ENCODE peak calls at places on chromosomes 5 and 9, in ten cellular contexts. One of them, this sample, is unnamed. For H3K4me1, the result is how much of the 10 kb centered on the place peaks cover.

GRCh38 chr5:120096413-120096812 is 367.7 kb upstream of the PRR16 start:
- DNase-seq in IMR-90: peak
- DNase-seq in heart left ventricle: no peak
- DNase-seq in heart right ventricle: no peak
- DNase-seq in fibroblast of lung: peak
- DNase-seq in pancreas: no peak
- DNase-seq in thoracic aorta: no peak
- DNase-seq in mesendoderm: no peak
- DNase-seq in lower lobe of right lung: no peak
- DNase-seq in spleen: no peak
- DNase-seq in this sample: no peak

GRCh38 chr9:120348951-120349429 is 231.0 kb downstream of the CDK5RAP2 start:
- DNase-seq in heart left ventricle: peak
- DNase-seq in heart right ventricle: peak
- DNase-seq in pancreas: no peak
- DNase-seq in lower lobe of right lung: no peak
- DNase-seq in fibroblast of lung: peak
- DNase-seq in IMR-90: peak
- DNase-seq in thoracic aorta: no peak
- DNase-seq in mesendoderm: peak
- DNase-seq in spleen: no peak
- DNase-seq in this sample: no peak

GRCh38 chr5:42620579-42621216 is 135.9 kb upstream of the CCDC152 start:
- DNase-seq in lower lobe of right lung: no peak
- DNase-seq in heart left ventricle: no peak
- DNase-seq in heart right ventricle: no peak
- DNase-seq in thoracic aorta: no peak
- DNase-seq in mesendoderm: peak
- DNase-seq in spleen: no peak
- DNase-seq in pancreas: no peak
- DNase-seq in IMR-90: no peak
- DNase-seq in fibroblast of lung: peak
- DNase-seq in this sample: no peak

GRCh38 chr5:160545832-160546231 is 124.2 kb downstream of the PTTG1 start:
- DNase-seq in IMR-90: no peak
- DNase-seq in pancreas: no peak
- DNase-seq in heart left ventricle: no peak
- DNase-seq in thoracic aorta: no peak
- DNase-seq in mesendoderm: no peak
- DNase-seq in spleen: no peak
- DNase-seq in fibroblast of lung: peak
- DNase-seq in heart right ventricle: no peak
- DNase-seq in lower lobe of right lung: no peak
- DNase-seq in this sample: no peak

GRCh38 chr5:29230526-29231050 is 1962.9 kb upstream of the CDH6 start:
- DNase-seq in heart left ventricle: no peak
- DNase-seq in mesendoderm: no peak
- DNase-seq in IMR-90: no peak
- DNase-seq in spleen: no peak
- DNase-seq in pancreas: no peak
- DNase-seq in heart right ventricle: no peak
- DNase-seq in thoracic aorta: no peak
- DNase-seq in fibroblast of lung: no peak
- DNase-seq in lower lobe of right lung: no peak
- DNase-seq in this sample: no peak

GRCh38 chr5:133944263-133945230 is 23.9 kb downstream of the C5orf15 start:
- DNase-seq in lower lobe of right lung: no peak
- DNase-seq in thoracic aorta: no peak
- DNase-seq in fibroblast of lung: peak
- DNase-seq in heart right ventricle: no peak
- DNase-seq in spleen: no peak
- DNase-seq in mesendoderm: peak
- DNase-seq in heart left ventricle: no peak
- DNase-seq in pancreas: peak
- DNase-seq in IMR-90: peak
- DNase-seq in this sample: peak

GRCh38 chr9:110069326-110070248 is 138.4 kb downstream of the C9orf152 start:
- DNase-seq in heart left ventricle: peak
- DNase-seq in spleen: no peak
- DNase-seq in fibroblast of lung: peak
- DNase-seq in IMR-90: peak
- DNase-seq in heart right ventricle: peak
- DNase-seq in thoracic aorta: no peak
- DNase-seq in lower lobe of right lung: peak
- DNase-seq in pancreas: peak
- DNase-seq in mesendoderm: no peak
- DNase-seq in this sample: no peak

GRCh38 chr9:94950733-94951590 is 224.5 kb downstream of the AOPEP start:
- DNase-seq in pancreas: peak
- DNase-seq in thoracic aorta: no peak
- DNase-seq in mesendoderm: no peak
- DNase-seq in heart left ventricle: no peak
- DNase-seq in IMR-90: peak
- DNase-seq in fibroblast of lung: peak
- DNase-seq in heart right ventricle: no peak
- DNase-seq in spleen: no peak
- DNase-seq in lower lobe of right lung: no peak
- DNase-seq in this sample: no peak

GRCh38 chr9:87138128-87139040 is 191.1 kb upstream of the GAS1 start:
- DNase-seq in fibroblast of lung: no peak
- DNase-seq in mesendoderm: no peak
- DNase-seq in pancreas: no peak
- DNase-seq in IMR-90: no peak
- DNase-seq in heart right ventricle: no peak
- DNase-seq in spleen: no peak
- DNase-seq in thoracic aorta: no peak
- DNase-seq in lower lobe of right lung: no peak
- DNase-seq in heart left ventricle: no peak
- DNase-seq in this sample: no peak

GRCh38 chr5:79023323-79023722 is 38.2 kb upstream of the ARSB start:
- DNase-seq in heart right ventricle: no peak
- DNase-seq in spleen: no peak
- DNase-seq in lower lobe of right lung: no peak
- DNase-seq in IMR-90: no peak
- DNase-seq in heart left ventricle: no peak
- DNase-seq in fibroblast of lung: no peak
- DNase-seq in mesendoderm: no peak
- DNase-seq in pancreas: no peak
- DNase-seq in thoracic aorta: no peak
- DNase-seq in this sample: no peak

GRCh38 chr5:79378510-79379186 is 135.3 kb downstream of the HOMER1 start:
- DNase-seq in spleen: no peak
- DNase-seq in fibroblast of lung: no peak
- DNase-seq in mesendoderm: no peak
- DNase-seq in heart right ventricle: no peak
- DNase-seq in IMR-90: no peak
- DNase-seq in heart left ventricle: no peak
- DNase-seq in lower lobe of right lung: no peak
- DNase-seq in pancreas: no peak
- DNase-seq in thoracic aorta: no peak
- DNase-seq in this sample: no peak

GRCh38 chr5:116848974-116849586 is 274.5 kb upstream of the SEMA6A start:
- DNase-seq in pancreas: no peak
- DNase-seq in heart left ventricle: no peak
- DNase-seq in mesendoderm: no peak
- DNase-seq in spleen: no peak
- DNase-seq in heart right ventricle: no peak
- DNase-seq in lower lobe of right lung: no peak
- DNase-seq in thoracic aorta: no peak
- DNase-seq in fibroblast of lung: no peak
- DNase-seq in IMR-90: no peak
- DNase-seq in this sample: no peak

GRCh38 chr5:24401767-24402166 is 243.0 kb downstream of the CDH10 start:
- DNase-seq in thoracic aorta: no peak
- DNase-seq in spleen: no peak
- DNase-seq in lower lobe of right lung: no peak
- DNase-seq in IMR-90: no peak
- DNase-seq in heart left ventricle: no peak
- DNase-seq in pancreas: no peak
- DNase-seq in fibroblast of lung: peak
- DNase-seq in heart right ventricle: no peak
- DNase-seq in mesendoderm: no peak
- DNase-seq in this sample: no peak

GRCh38 chr5:96252596-96252995 is 180.5 kb downstream of the PCSK1 start:
- DNase-seq in thoracic aorta: no peak
- DNase-seq in spleen: no peak
- DNase-seq in pancreas: no peak
- DNase-seq in heart left ventricle: no peak
- DNase-seq in heart right ventricle: no peak
- DNase-seq in IMR-90: no peak
- DNase-seq in lower lobe of right lung: no peak
- DNase-seq in mesendoderm: no peak
- DNase-seq in fibroblast of lung: peak
- DNase-seq in this sample: no peak

GRCh38 chr5:173794901-173795416 is 93.2 kb upstream of the CPEB4 start:
- DNase-seq in mesendoderm: no peak
- DNase-seq in heart left ventricle: no peak
- DNase-seq in lower lobe of right lung: no peak
- DNase-seq in spleen: no peak
- DNase-seq in IMR-90: no peak
- DNase-seq in pancreas: no peak
- DNase-seq in thoracic aorta: no peak
- DNase-seq in fibroblast of lung: no peak
- DNase-seq in heart right ventricle: no peak
- DNase-seq in this sample: no peak

GRCh38 chr5:173790836-173791546 is 97.2 kb upstream of the CPEB4 start:
- DNase-seq in fibroblast of lung: no peak
- DNase-seq in spleen: no peak
- DNase-seq in thoracic aorta: no peak
- DNase-seq in mesendoderm: no peak
- DNase-seq in pancreas: no peak
- DNase-seq in heart left ventricle: no peak
- DNase-seq in lower lobe of right lung: no peak
- DNase-seq in IMR-90: no peak
- DNase-seq in heart right ventricle: no peak
- DNase-seq in this sample: no peak

GRCh38 chr5:173793677-173794570 is 94.2 kb upstream of the CPEB4 start:
- DNase-seq in heart right ventricle: no peak
- DNase-seq in pancreas: no peak
- DNase-seq in heart left ventricle: no peak
- DNase-seq in mesendoderm: no peak
- DNase-seq in lower lobe of right lung: peak
- DNase-seq in fibroblast of lung: no peak
- DNase-seq in IMR-90: no peak
- DNase-seq in thoracic aorta: no peak
- DNase-seq in spleen: no peak
- DNase-seq in this sample: peak

GRCh38 chr5:173791878-173792277 is 96.3 kb upstream of the CPEB4 start:
- DNase-seq in fibroblast of lung: no peak
- DNase-seq in heart right ventricle: no peak
- DNase-seq in spleen: no peak
- DNase-seq in mesendoderm: no peak
- DNase-seq in IMR-90: no peak
- DNase-seq in thoracic aorta: no peak
- DNase-seq in lower lobe of right lung: no peak
- DNase-seq in heart left ventricle: no peak
- DNase-seq in pancreas: no peak
- DNase-seq in this sample: no peak

GRCh38 chr5:173792781-173793547 is 95.2 kb upstream of the CPEB4 start:
- DNase-seq in thoracic aorta: no peak
- DNase-seq in lower lobe of right lung: no peak
- DNase-seq in fibroblast of lung: no peak
- DNase-seq in IMR-90: no peak
- DNase-seq in heart left ventricle: no peak
- DNase-seq in spleen: no peak
- DNase-seq in pancreas: no peak
- DNase-seq in heart right ventricle: no peak
- DNase-seq in mesendoderm: no peak
- DNase-seq in this sample: no peak
- H3K4me1 ChIP-seq in thoracic aorta: under half
- H3K4me1 ChIP-seq in lower lobe of right lung: under half
- H3K4me1 ChIP-seq in fibroblast of lung: under half
- H3K4me1 ChIP-seq in IMR-90: under half
- H3K4me1 ChIP-seq in heart left ventricle: under half
- H3K4me1 ChIP-seq in spleen: under half
- H3K4me1 ChIP-seq in pancreas: under half
- H3K4me1 ChIP-seq in heart right ventricle: under half
- H3K4me1 ChIP-seq in mesendoderm: under half
- H3K4me1 ChIP-seq in this sample: under half

DNA sequence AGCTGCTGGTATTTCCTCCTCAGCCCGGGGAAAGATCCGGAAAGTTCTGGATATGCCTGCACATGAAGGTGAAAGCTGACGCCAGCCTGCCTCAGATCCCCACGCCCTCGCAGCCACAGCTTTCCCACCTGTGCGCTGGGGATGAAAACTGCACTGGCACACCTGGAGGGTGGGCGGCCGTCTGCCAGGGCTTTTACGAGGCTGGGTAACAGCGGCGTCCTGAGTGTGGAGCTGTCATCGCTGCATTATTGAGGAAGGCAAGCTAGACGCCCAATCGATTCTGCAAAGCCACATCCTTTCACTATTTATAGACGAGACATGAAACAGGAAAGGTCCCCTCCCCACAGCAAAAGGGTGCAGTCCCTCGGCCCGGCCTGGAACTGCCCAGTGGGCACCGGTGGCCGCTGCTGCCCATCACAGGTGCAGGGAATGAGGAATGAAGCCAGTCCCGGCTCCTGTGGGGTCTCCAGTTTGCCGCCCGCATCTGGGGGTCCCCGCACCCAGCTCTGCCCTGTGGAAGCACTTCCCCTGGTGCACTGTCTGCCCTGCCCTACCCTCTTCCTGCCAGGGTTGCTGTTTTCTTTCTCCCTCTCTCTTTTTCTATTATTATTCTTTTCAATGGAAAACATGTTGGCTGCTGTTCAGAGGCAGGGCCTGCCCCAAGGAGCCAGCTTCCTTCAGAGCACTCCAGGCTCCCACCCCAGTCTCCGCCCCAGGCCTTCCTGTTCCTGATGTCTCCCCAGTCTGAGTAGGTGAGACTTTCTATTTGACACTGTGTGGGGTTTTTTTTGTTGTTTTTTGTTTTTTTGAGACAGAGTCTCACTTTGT is 7.0 kb downstream of the NOTCH1 start:
- DNase-seq in spleen: peak
- DNase-seq in heart left ventricle: peak
- DNase-seq in fibroblast of lung: no peak
- DNase-seq in mesendoderm: no peak
- DNase-seq in lower lobe of right lung: no peak
- DNase-seq in pancreas: no peak
- DNase-seq in thoracic aorta: no peak
- DNase-seq in IMR-90: no peak
- DNase-seq in heart right ventricle: no peak
- DNase-seq in this sample: peak
- H3K4me1 ChIP-seq in spleen: half or more
- H3K4me1 ChIP-seq in heart left ventricle: half or more
- H3K4me1 ChIP-seq in fibroblast of lung: under half
- H3K4me1 ChIP-seq in mesendoderm: under half
- H3K4me1 ChIP-seq in lower lobe of right lung: half or more
- H3K4me1 ChIP-seq in pancreas: under half
- H3K4me1 ChIP-seq in thoracic aorta: under half
- H3K4me1 ChIP-seq in IMR-90: under half
- H3K4me1 ChIP-seq in heart right ventricle: half or more
- H3K4me1 ChIP-seq in this sample: half or more

GRCh38 chr5:132293992-132294727 is at the start of gene SLC22A4:
- DNase-seq in spleen: peak
- DNase-seq in IMR-90: peak
- DNase-seq in fibroblast of lung: peak
- DNase-seq in heart left ventricle: peak
- DNase-seq in lower lobe of right lung: peak
- DNase-seq in thoracic aorta: peak
- DNase-seq in heart right ventricle: peak
- DNase-seq in pancreas: peak
- DNase-seq in mesendoderm: peak
- DNase-seq in this sample: peak
- H3K4me1 ChIP-seq in spleen: half or more
- H3K4me1 ChIP-seq in IMR-90: under half
- H3K4me1 ChIP-seq in fibroblast of lung: under half
- H3K4me1 ChIP-seq in heart left ventricle: under half
- H3K4me1 ChIP-seq in lower lobe of right lung: under half
- H3K4me1 ChIP-seq in thoracic aorta: under half
- H3K4me1 ChIP-seq in heart right ventricle: under half
- H3K4me1 ChIP-seq in pancreas: under half
- H3K4me1 ChIP-seq in mesendoderm: under half
- H3K4me1 ChIP-seq in this sample: under half

GRCh38 chr5:157571357-157571827 is 4.2 kb downstream of the ADAM19 start:
- DNase-seq in mesendoderm: peak
- DNase-seq in IMR-90: peak
- DNase-seq in pancreas: no peak
- DNase-seq in heart right ventricle: no peak
- DNase-seq in thoracic aorta: no peak
- DNase-seq in fibroblast of lung: peak
- DNase-seq in heart left ventricle: no peak
- DNase-seq in lower lobe of right lung: no peak
- DNase-seq in spleen: peak
- DNase-seq in this sample: no peak
- H3K4me1 ChIP-seq in mesendoderm: under half
- H3K4me1 ChIP-seq in IMR-90: under half
- H3K4me1 ChIP-seq in pancreas: under half
- H3K4me1 ChIP-seq in heart right ventricle: under half
- H3K4me1 ChIP-seq in thoracic aorta: under half
- H3K4me1 ChIP-seq in fibroblast of lung: under half
- H3K4me1 ChIP-seq in heart left ventricle: half or more
- H3K4me1 ChIP-seq in lower lobe of right lung: under half
- H3K4me1 ChIP-seq in spleen: half or more
- H3K4me1 ChIP-seq in this sample: under half